ENCODE peak calls at places on chromosomes 12 and 14, in four cellular contexts. B is MM.1S, Y is cardiac muscle cell, L is hepatocyte. E is an unnamed sample.

GRCh38 chr12:7161811-7162210 is 27.7 kb upstream of the PEX5 start:
- DNase-seq in B (no peak), Y (peak; percentile 56), L (no peak), E (no peak)

GRCh38 chr14:38366374-38366773 is 110.5 kb upstream of the CLEC14A start:
- DNase-seq in B (no peak), Y (peak; percentile 46), L (no peak), E (no peak)

GRCh38 chr12:52564582-52564981 is 9.1 kb downstream of the KRT74 start:
- DNase-seq in B (no peak), Y (no peak), L (no peak), E (no peak)

GRCh38 chr14:48398675-48399282 is 723.4 kb upstream of the MDGA2 start:
- DNase-seq in B (peak; percentile 21), Y (peak; percentile 36), L (peak; percentile 66), E (peak; percentile 51)

GRCh38 chr12:104309446-104309993 is 6.0 kb downstream of the EID3 start:
- DNase-seq in B (no peak), Y (no peak), L (no peak), E (no peak)

GRCh38 chr12:67222302-67222701 is 46.9 kb upstream of the CAND1 start:
- DNase-seq in B (no peak), Y (peak; percentile 25), L (peak; percentile 15), E (peak; percentile 23)

GRCh38 chr14:71248204-71248603 is 340.9 kb downstream of the PCNX1 start:
- DNase-seq in B (no peak), Y (peak; percentile 38), L (no peak), E (no peak)

GRCh38 chr14:87483651-87484260 is 509.2 kb downstream of the GALC start:
- DNase-seq in B (no peak), Y (no peak), L (no peak), E (peak; percentile 68)

GRCh38 chr12:106976013-106976658 is 10.8 kb downstream of the MTERF2 start:
- DNase-seq in B (no peak), Y (peak; percentile 85), L (peak; percentile 52), E (no peak)

DNA sequence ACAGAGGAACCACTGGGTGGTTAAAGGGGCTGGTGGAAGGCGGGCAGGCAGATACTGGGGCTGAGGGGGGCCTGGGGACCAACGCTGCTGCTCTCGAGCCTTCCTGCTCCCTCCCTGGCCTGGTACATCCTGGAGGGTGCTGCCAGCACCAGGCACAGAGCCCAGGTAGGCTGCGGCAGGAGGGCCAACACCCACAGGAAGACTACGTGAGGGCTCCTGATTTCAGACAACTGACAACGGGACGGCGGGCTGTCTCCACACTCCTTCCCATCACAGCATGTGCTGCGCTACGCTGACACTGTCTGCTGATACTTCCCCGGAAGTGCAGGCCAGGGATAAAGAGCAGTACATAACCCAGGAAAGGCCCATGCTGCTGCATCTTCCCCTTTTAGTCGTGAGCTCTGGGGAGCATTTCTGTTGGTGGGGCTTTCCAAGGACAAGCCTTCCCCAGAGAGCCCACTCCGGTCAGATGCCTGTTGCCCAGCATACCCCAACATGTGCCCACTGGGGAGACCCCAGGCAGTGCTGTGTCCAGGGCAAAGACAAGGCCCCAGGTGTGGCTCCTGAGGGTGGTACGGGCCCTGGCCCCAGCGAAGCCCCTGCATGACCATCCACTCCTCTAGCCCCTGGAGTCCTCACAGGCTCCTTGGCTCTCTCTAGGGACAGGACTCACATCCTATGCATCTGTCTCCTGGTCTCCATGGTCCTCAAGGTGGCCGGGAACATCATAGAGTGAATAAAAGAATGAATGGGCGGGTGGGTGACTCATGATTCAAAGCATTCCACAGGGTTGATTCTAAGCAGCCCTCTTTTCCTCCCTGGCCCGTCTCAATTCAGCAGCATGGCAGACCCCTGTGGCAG is 38.0 kb downstream of the CHGA start:
- DNase-seq in B (no peak), Y (peak; percentile 17), L (no peak), E (peak; percentile 77)
- H3K27ac ChIP-seq in B (no peak overlapping the region), Y (no peak overlapping the region), L (no peak overlapping the region), E (peak overlapping the region; percentile 49)

DNA sequence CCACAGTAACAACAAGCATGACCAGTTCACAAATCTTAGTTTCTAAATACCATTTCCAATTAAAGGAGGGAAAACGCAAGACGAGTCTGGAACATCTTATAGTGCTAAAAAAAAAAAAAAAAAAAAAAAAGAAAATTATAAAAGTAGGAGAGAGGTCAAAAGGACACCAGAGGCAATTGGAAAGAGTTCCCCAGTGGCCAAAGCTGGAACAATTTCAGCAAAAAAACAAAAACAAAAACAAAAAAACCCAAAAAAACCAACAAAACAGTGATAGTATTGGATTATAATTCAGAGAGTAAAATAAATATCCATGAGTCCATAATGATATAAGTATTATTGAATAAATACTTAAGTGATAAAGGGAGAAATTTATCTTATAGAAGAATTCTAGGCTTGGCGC is 10.3 kb upstream of the NAP1L1 start:
- DNase-seq in B (no peak), Y (no peak), L (no peak), E (no peak)
- TF ChIP-seq CTCF in B (no peak), Y (no peak), L (no peak), E (no peak)

DNA sequence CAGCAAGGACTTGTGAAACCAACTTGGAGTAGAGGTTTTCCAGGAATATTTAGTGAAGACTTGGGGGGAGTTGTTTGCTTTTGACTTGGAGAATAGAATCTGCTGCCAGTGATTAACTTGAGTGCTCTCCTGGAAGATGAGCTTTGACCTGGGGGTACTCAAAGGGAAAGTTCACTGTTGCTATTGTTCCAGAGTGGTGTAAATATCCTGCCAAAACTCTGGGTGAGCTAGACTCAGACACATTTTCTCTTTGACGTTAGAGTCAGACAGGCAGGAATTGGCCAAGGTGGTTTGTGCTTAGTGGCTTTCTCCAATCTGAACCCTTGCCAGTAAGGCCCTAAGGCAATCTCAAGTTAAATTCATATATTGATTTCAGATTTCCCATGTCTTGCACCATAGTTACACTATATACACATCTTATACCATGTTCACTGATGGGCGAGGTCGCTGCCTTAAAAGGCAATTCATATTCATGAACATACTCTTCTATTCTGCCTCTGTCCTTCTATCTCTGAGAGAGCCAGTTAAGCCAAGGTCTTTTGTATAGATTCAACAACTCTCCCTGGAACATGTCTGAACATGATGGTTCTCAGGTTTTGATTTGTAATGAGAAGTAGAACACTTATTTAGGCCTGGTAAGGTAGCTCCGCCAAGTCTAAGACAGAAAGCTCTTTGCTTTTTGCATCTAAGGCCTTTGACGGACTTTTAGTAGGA is 204.6 kb upstream of the SLC38A2 start:
- DNase-seq in B (no peak), Y (no peak), L (no peak), E (no peak)
- H3K27ac ChIP-seq in B (no peak overlapping the region), Y (no peak overlapping the region), L (no peak overlapping the region), E (no peak overlapping the region)

GRCh38 chr12:45388545-45388944 is 172.7 kb downstream of the ANO6 start:
- DNase-seq in B (no peak), Y (peak; percentile 75), L (peak; percentile 40), E (peak; percentile 41)
- TF ChIP-seq CTCF in B (peak; percentile 32), Y (peak; percentile 78), L (peak; percentile 67), E (peak; percentile 53)

DNA sequence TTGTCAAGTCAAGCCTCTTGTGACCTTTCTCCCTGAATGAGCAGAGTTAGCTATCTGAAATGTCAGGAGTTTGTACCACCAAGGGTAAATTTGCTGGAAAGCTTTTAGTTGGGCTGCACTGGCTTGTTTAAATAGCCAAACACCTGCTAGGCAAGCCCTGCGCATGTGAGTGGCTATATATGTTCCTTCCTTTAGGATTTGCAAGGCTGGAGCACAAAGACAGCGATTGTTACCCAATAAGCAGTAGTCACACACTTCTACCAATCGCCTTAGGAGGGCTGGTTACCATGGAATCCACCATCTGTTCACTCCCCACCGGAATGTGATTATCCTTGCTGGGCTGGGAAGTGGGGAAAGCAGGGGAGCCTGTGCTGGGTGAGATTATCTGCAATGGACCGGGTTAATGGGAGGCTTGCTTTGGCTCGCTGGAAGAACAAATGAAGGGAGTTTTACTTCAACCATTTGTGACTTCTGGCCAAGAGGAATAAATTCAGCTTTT is 102.5 kb downstream of the FGD4 start:
- DNase-seq in B (peak; percentile 49), Y (peak; percentile 92), L (peak; percentile 78), E (peak; percentile 32)
- H3K27ac ChIP-seq in B (peak overlapping the region; percentile 62), Y (peak overlapping the region; percentile 39), L (peak overlapping the region; percentile 38), E (peak overlapping the region; percentile 41)

DNA sequence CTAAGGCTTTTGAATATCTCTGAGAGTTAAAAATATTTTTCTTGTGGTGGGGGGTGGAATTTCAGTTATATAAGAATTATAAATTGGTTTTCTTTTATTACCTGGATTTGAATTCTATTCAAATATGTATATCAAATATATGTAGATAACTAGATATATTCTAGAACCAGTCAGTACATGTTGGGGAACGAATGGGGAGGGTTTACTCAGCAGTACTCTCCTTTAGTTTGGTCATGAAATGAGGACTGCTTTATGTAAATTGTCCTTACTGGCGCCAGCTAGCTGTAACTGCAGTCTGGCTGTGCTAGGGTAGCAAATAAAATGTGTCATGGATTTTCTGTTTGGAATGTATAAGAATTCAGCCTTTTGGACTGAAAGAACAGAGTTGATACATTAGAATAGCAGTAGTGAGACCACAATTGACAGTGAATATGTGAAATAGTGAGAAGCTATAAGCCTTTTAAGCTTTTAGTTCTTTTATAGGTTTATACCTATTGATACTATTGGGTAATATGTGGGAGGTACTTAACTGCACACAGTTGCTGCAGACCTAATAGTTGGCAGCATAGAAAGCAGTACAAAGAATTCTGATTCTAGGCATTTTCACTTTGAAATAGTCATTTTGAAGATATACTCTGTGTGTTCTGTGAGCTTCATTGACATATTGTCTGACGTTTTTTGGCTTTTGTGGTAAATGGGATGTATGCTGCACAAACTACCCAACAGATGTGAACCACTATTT is 29.0 kb downstream of the ATF7IP start:
- DNase-seq in B (peak; percentile 65), Y (peak; percentile 87), L (peak; percentile 75), E (peak; percentile 51)
- TF ChIP-seq CTCF in B (peak; percentile 7), Y (peak; percentile 8), L (no peak), E (no peak)

GRCh38 chr12:116962197-116962596 is 51.4 kb downstream of the FBXW8 start:
- DNase-seq in B (peak; percentile 16), Y (no peak), L (no peak), E (no peak)
- H3K27ac ChIP-seq in B (peak overlapping the region; percentile 68), Y (no peak overlapping the region), L (no peak overlapping the region), E (no peak overlapping the region)